ENCODE peak calls at places on chromosome 17, in seven cellular contexts. I is cortex of kidney, E is HS-5, U is T1000, X is NCI-H1930, D is HEK293T, L is PC-9. N is an unnamed sample.

GRCh38 chr17:57071991-57072944 is 12.8 kb upstream of the AKAP1 start:
- DNase-seq in U (no peak), D (no peak), X (no peak), L (no peak), I (no peak), E (no peak), N (peak; percentile 63)

GRCh38 chr17:48307814-48308411 is 122.1 kb downstream of the SKAP1 start:
- DNase-seq in L (peak; percentile 65), I (no peak), D (peak; percentile 67), U (no peak), E (peak; percentile 35), X (peak; percentile 9), N (peak; percentile 28)

GRCh38 chr17:56902350-56902749 is 11.5 kb downstream of the TRIM25 start:
- DNase-seq in E (peak; percentile 80), I (no peak), X (no peak), U (peak; percentile 58), L (no peak), D (no peak), N (no peak)

GRCh38 chr17:64128787-64129514 is 993 bp downstream of the ERN1 start:
- DNase-seq in D (peak; percentile 35), X (no peak), L (no peak), U (no peak), E (no peak), I (no peak), N (no peak)

GRCh38 chr17:37220609-37220953 is 155.2 kb upstream of the C17orf78 start:
- DNase-seq in E (no peak), I (no peak), X (no peak), L (no peak), D (peak; percentile 6), U (no peak), N (no peak)

GRCh38 chr17:15946611-15947120 is 1.7 kb downstream of the ADORA2B start:
- DNase-seq in I (no peak), L (no peak), U (no peak), D (no peak), X (no peak), E (no peak), N (no peak)

GRCh38 chr17:50057521-50057991 is 1.6 kb downstream of the ITGA3 start:
- DNase-seq in X (no peak), D (no peak), I (no peak), L (no peak), E (no peak), U (no peak), N (no peak)

GRCh38 chr17:74452027-74452840 is 14.2 kb upstream of the CD300A start:
- DNase-seq in D (no peak), I (no peak), U (no peak), E (no peak), X (no peak), L (no peak), N (no peak)

GRCh38 chr17:57086069-57086930 is 1.3 kb downstream of the AKAP1 start:
- DNase-seq in D (peak; percentile 43), U (peak; percentile 20), I (no peak), X (no peak), L (no peak), E (no peak), N (no peak)

GRCh38 chr17:77497578-77497934 is 356.8 kb downstream of the SEC14L1 start:
- DNase-seq in D (no peak), X (no peak), I (no peak), L (no peak), E (no peak), U (no peak), N (no peak)

GRCh38 chr17:15452746-15453145 is 14.7 kb downstream of the CDRT4 start:
- DNase-seq in U (no peak), L (no peak), E (no peak), I (no peak), X (no peak), D (no peak), N (no peak)

GRCh38 chr17:18981642-18982424 is 22.7 kb downstream of the FAM83G start:
- DNase-seq in U (peak; percentile 64), E (peak; percentile 41), D (peak; percentile 56), L (peak; percentile 66), X (no peak), I (no peak), N (no peak)

GRCh38 chr17:8326591-8327583 is 12.8 kb upstream of the ODF4 start:
- DNase-seq in L (no peak), U (no peak), E (no peak), D (no peak), X (no peak), I (no peak), N (no peak)

GRCh38 chr17:3571043-3571900 is 13.7 kb upstream of the TRPV3 start:
- DNase-seq in L (no peak), D (no peak), U (no peak), X (no peak), E (no peak), I (no peak), N (no peak)

GRCh38 chr17:48492401-48493298 is 38.2 kb downstream of the HOXB1 start:
- DNase-seq in E (no peak), X (no peak), D (peak; percentile 90), U (no peak), L (peak; percentile 50), I (no peak), N (no peak)

GRCh38 chr17:49361129-49361901 is 735 bp downstream of the ZNF652 start:
- DNase-seq in X (no peak), D (no peak), E (peak; percentile 38), U (no peak), L (no peak), I (no peak), N (no peak)

GRCh38 chr17:72590882-72591499 is 470.2 kb downstream of the SOX9 start:
- DNase-seq in X (no peak), L (peak; percentile 36), E (no peak), U (no peak), I (no peak), D (no peak), N (no peak)

GRCh38 chr17:40104570-40105471 is 4.4 kb upstream of the NR1D1 start:
- DNase-seq in E (no peak), I (no peak), X (no peak), D (no peak), U (no peak), L (peak; percentile 64), N (no peak)

GRCh38 chr17:50578173-50578572 is 17.7 kb downstream of the CACNA1G start:
- DNase-seq in L (no peak), I (no peak), U (no peak), X (no peak), E (no peak), D (no peak), N (no peak)

GRCh38 chr17:43953746-43954145 is at the start of gene PYY:
- DNase-seq in L (no peak), I (no peak), U (no peak), D (no peak), E (no peak), X (no peak), N (no peak)

GRCh38 chr17:81278831-81279230 is 16.3 kb downstream of the SLC38A10 start:
- DNase-seq in E (no peak), X (no peak), U (no peak), D (no peak), I (no peak), L (no peak), N (no peak)

GRCh38 chr17:45440161-45440859 is 7.6 kb upstream of the ARHGAP27 start:
- DNase-seq in D (no peak), U (no peak), L (peak; percentile 90), I (no peak), E (no peak), X (no peak), N (no peak)